ENCODE peak calls at places on chromosomes 7 and 10, in seven cellular contexts. W is chondrocyte, F is psoas muscle, B is GM12865, E is left ventricle myocardium inferior, D is glutamatergic neuron, S is transverse colon. Y is an unnamed sample.

GRCh38 chr7:34851431-34851830 is 185.9 kb downstream of the DPY19L1 start:
- DNase-seq in W (no peak), D (no peak), F (no peak), B (no peak), E (no peak), S (no peak), Y (no peak)

GRCh38 chr7:183496-183895 is 8.9 kb upstream of the FAM20C start:
- DNase-seq in B (no peak), E (no peak), W (no peak), D (no peak), F (no peak), S (no peak), Y (no peak)

GRCh38 chr10:105857284-105858264 is 1216.5 kb downstream of the SORCS3 start:
- DNase-seq in S (no peak), F (no peak), E (no peak), D (no peak), B (no peak), W (no peak), Y (no peak)

GRCh38 chr7:26466007-26466406 is 174.3 kb downstream of the SNX10 start:
- DNase-seq in B (no peak), W (no peak), D (no peak), F (no peak), E (no peak), S (no peak), Y (no peak)

GRCh38 chr7:117386125-117386709 is 41.1 kb downstream of the ASZ1 start:
- DNase-seq in S (no peak), F (no peak), W (no peak), B (no peak), E (no peak), D (no peak), Y (no peak)

GRCh38 chr7:33761440-33762080 is 143.8 kb upstream of the BMPER start:
- DNase-seq in F (no peak), D (peak), B (no peak), E (no peak), S (no peak), W (no peak), Y (no peak)

GRCh38 chr10:4838743-4839142 is 12.7 kb downstream of the AKR1E2 start:
- DNase-seq in S (no peak), F (no peak), D (no peak), W (no peak), B (no peak), E (no peak), Y (no peak)

GRCh38 chr7:460374-461117 is 59.1 kb downstream of the PDGFA start:
- DNase-seq in F (no peak), S (no peak), D (peak), W (peak), E (no peak), B (no peak), Y (no peak)

GRCh38 chr10:71860243-71861029 is 9.4 kb upstream of the PSAP start:
- DNase-seq in F (peak), E (peak), W (peak), D (peak), B (peak), S (peak), Y (no peak)

GRCh38 chr7:128912281-128912680 is 1.8 kb upstream of the KCP start:
- DNase-seq in S (no peak), E (no peak), B (no peak), D (no peak), F (no peak), W (no peak), Y (no peak)

GRCh38 chr10:61942997-61943457 is 41.5 kb downstream of the ARID5B start:
- DNase-seq in B (peak), W (no peak), S (no peak), F (no peak), D (no peak), E (no peak), Y (no peak)

GRCh38 chr10:81909453-81909852 is 34.5 kb downstream of the NRG3 start:
- DNase-seq in E (no peak), D (no peak), W (no peak), B (no peak), F (no peak), S (no peak), Y (no peak)

GRCh38 chr10:116111483-116112095 is 161.4 kb downstream of the GFRA1 start:
- DNase-seq in D (no peak), B (no peak), E (no peak), F (no peak), W (no peak), S (no peak), Y (no peak)

GRCh38 chr7:123583821-123584220 is 17.8 kb upstream of the ASB15 start:
- DNase-seq in W (no peak), F (no peak), E (no peak), D (no peak), B (no peak), S (no peak), Y (no peak)

GRCh38 chr7:123581162-123581459 is 20.5 kb upstream of the ASB15 start:
- DNase-seq in F (no peak), D (no peak), S (no peak), W (no peak), E (no peak), B (no peak), Y (no peak)

GRCh38 chr7:123580406-123581161 is 21.0 kb upstream of the ASB15 start:
- DNase-seq in B (peak), S (no peak), D (no peak), W (no peak), F (no peak), E (no peak), Y (no peak)
- TF ChIP-seq CTCF in B (peak), S (peak), D (peak), W (peak), F (peak), E (peak), Y (peak)

GRCh38 chr10:99328579-99329237 is 448 bp upstream of the CNNM1 start:
- DNase-seq in D (no peak), E (no peak), B (no peak), F (no peak), S (no peak), W (no peak), Y (no peak)

GRCh38 chr10:99330675-99330924 is 1.4 kb downstream of the CNNM1 start:
- DNase-seq in E (no peak), B (no peak), F (no peak), S (no peak), D (no peak), W (no peak), Y (no peak)

GRCh38 chr10:99331207-99331803 is 2.1 kb downstream of the CNNM1 start:
- DNase-seq in B (no peak), F (no peak), S (no peak), E (no peak), D (no peak), W (no peak), Y (no peak)

GRCh38 chr10:99329891-99330674 is 927 bp downstream of the CNNM1 start:
- DNase-seq in D (peak), F (no peak), E (no peak), B (no peak), S (no peak), W (peak), Y (no peak)

GRCh38 chr10:99329238-99329890 is at the start of gene CNNM1:
- DNase-seq in F (no peak), E (no peak), S (no peak), D (peak), B (no peak), W (no peak), Y (no peak)
- TF ChIP-seq CTCF in F (no peak), E (no peak), S (no peak), D (no peak), B (no peak), W (no peak), Y (no peak)

DNA sequence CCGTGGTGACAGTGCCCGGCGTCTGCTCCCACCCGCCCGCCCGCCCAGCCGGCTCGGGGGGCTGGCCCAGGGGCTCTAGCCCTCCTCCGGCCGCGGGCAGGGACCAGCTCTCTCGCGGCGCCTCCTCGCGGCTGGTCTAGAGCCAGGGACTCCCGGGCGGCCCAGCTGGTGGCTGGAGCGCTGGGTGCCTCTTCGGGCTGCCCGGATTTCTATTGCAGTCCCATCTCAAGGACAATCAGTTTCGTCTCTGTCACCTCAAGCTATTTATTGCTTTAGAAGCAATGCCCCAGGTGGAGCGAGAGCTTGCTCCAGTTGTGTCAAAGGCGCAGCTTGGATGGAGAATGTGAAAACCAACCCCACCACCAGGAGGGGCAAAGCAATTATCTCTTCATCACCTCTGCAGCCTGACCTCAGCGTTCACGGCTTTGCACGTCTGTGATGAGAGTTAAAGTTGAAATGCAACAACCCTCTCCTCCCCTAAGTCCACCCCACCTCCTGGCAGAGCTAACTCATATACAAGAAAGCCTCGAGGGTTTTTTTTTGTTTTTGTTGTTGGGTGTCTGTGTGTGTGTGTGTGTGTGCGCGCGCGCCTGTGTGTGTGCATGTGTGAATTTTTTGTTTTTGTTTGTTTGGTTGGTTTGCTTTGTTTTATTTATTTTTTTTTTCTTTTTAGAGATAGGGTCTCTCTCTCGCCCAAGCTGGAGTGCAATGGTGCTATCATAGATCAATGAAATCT is at the start of gene ITGA8:
- DNase-seq in F (no peak), W (no peak), E (no peak), D (peak), S (peak), B (peak), Y (no peak)
- TF ChIP-seq CTCF in F (peak), W (peak), E (peak), D (peak), S (peak), B (no peak), Y (peak)

GRCh38 chr10:30589441-30589840 is 40.1 kb downstream of the LYZL2 start:
- DNase-seq in W (no peak), S (peak), B (no peak), F (no peak), E (peak), D (no peak), Y (no peak)

GRCh38 chr10:30591249-30591670 is 38.3 kb downstream of the LYZL2 start:
- DNase-seq in B (peak), D (peak), F (no peak), W (no peak), E (no peak), S (peak), Y (no peak)

GRCh38 chr10:30583778-30584415 is 45.7 kb downstream of the LYZL2 start:
- DNase-seq in B (peak), W (no peak), F (peak), S (peak), D (no peak), E (peak), Y (no peak)

GRCh38 chr10:30586828-30587227 is 42.7 kb downstream of the LYZL2 start:
- DNase-seq in D (no peak), B (no peak), F (no peak), E (no peak), S (no peak), W (no peak), Y (no peak)

GRCh38 chr10:30587522-30588031 is 42.0 kb downstream of the LYZL2 start:
- DNase-seq in E (peak), B (peak), F (peak), W (no peak), S (peak), D (no peak), Y (no peak)
- TF ChIP-seq CTCF in E (no peak), B (no peak), F (no peak), W (no peak), S (no peak), D (no peak), Y (no peak)

GRCh38 chr7:122902751-122903495 is 16.7 kb upstream of the CADPS2 start:
- DNase-seq in D (no peak), W (no peak), F (no peak), B (peak), E (no peak), S (no peak), Y (no peak)
- TF ChIP-seq CTCF in D (peak), W (peak), F (no peak), B (peak), E (no peak), S (no peak), Y (no peak)

GRCh38 chr7:115346685-115347084 is 424.8 kb downstream of the MDFIC start:
- DNase-seq in E (no peak), B (no peak), W (no peak), S (no peak), F (no peak), D (no peak), Y (no peak)

GRCh38 chr7:115338016-115338415 is 416.1 kb downstream of the MDFIC start:
- DNase-seq in S (no peak), F (no peak), E (no peak), B (no peak), D (no peak), W (no peak), Y (no peak)

GRCh38 chr7:115340828-115341227 is 418.9 kb downstream of the MDFIC start:
- DNase-seq in F (no peak), E (no peak), S (no peak), D (no peak), B (no peak), W (no peak), Y (no peak)
- TF ChIP-seq CTCF in F (peak), E (no peak), S (peak), D (peak), B (peak), W (peak), Y (no peak)

GRCh38 chr10:69406816-69407580 is 9.7 kb downstream of the TACR2 start:
- DNase-seq in S (no peak), B (no peak), W (peak), F (no peak), E (no peak), D (no peak), Y (no peak)
- TF ChIP-seq CTCF in S (no peak), B (no peak), W (no peak), F (no peak), E (no peak), D (no peak), Y (no peak)

DNA sequence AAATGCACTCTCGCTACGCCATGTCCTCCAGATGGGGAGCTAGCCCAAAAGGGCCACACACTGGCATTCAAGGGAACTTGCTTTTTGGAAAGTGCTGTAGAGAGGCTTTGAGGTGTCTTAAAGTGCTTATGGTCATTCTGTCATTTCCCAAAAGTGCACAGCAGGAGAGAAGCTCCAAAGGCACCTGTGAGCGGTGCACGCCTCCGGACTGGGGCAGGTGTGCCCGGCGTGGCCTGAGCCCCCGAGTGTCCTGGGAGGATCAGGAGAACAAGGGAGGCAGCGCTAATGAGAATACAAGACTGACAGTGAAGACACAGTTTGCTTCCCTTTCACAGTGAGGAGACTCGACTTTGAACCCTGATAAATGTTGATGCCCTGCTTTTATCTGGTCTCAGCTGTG is 419.0 kb upstream of the MKI67 start:
- DNase-seq in S (no peak), B (no peak), D (no peak), W (no peak), F (no peak), E (no peak), Y (no peak)
- TF ChIP-seq CTCF in S (no peak), B (no peak), D (no peak), W (no peak), F (no peak), E (no peak), Y (no peak)

Y was measured in D721Med.